ENCODE peak calls at places on chromosome 10, in eight cellular contexts. D is thoracic aorta; B is colonic mucosa; Z is cardiac muscle cell; S is lower lobe of right lung; M is endothelial cell of umbilical vein; T is CD8-positive, alpha-beta T cell; V is H1. C is an unnamed sample.
A peak's percentile ranks its signal among the peaks of the same experiment; 100 is the strongest.

GRCh38 chr10:119786117-119786769 is 60.4 kb downstream of the INPP5F start:
- DNase-seq in D (no peak), B (no peak), Z (peak; percentile 85), S (no peak), M (no peak), T (no peak), V (no peak), C (no peak)

GRCh38 chr10:1256139-1256720 is 200.0 kb downstream of the WDR37 start:
- DNase-seq in D (no peak), B (no peak), Z (no peak), S (no peak), M (no peak), T (no peak), V (no peak), C (no peak)

GRCh38 chr10:689433-690226 is at the start of gene DIP2C:
- DNase-seq in D (no peak), B (peak; percentile 44), Z (peak; percentile 88), S (peak; percentile 79), M (peak; percentile 41), T (no peak), V (peak; percentile 71), C (no peak)

GRCh38 chr10:128481152-128481551 is 354.9 kb upstream of the MKI67 start:
- DNase-seq in D (no peak), B (no peak), Z (no peak), S (peak; percentile 16), M (no peak), T (no peak), V (no peak), C (no peak)

GRCh38 chr10:6473430-6473829 is 106.6 kb downstream of the PRKCQ start:
- DNase-seq in D (no peak), B (peak; percentile 20), Z (no peak), S (no peak), M (no peak), T (peak; percentile 37), V (no peak), C (no peak)

GRCh38 chr10:26739087-26739631 is 41.7 kb downstream of the PDSS1 start:
- DNase-seq in D (no peak), B (no peak), Z (no peak), S (no peak), M (no peak), T (no peak), V (no peak), C (no peak)

GRCh38 chr10:133034092-133034491 is 53.6 kb upstream of the ADGRA1 start:
- DNase-seq in D (no peak), B (no peak), Z (no peak), S (no peak), M (no peak), T (no peak), V (no peak), C (no peak)

GRCh38 chr10:867807-868206 is 63.7 kb downstream of the LARP4B start:
- DNase-seq in D (no peak), B (no peak), Z (no peak), S (no peak), M (no peak), T (no peak), V (no peak), C (no peak)

GRCh38 chr10:118128675-118129074 is 81.9 kb upstream of the RAB11FIP2 start:
- DNase-seq in D (no peak), B (no peak), Z (no peak), S (no peak), M (no peak), T (no peak), V (no peak), C (no peak)

GRCh38 chr10:80443531-80443974 is 10.6 kb upstream of the TSPAN14 start:
- DNase-seq in D (no peak), B (peak; percentile 32), Z (peak; percentile 67), S (no peak), M (peak; percentile 32), T (no peak), V (no peak), C (no peak)

GRCh38 chr10:112821663-112822062 is 128.4 kb upstream of the TCF7L2 start:
- DNase-seq in D (no peak), B (no peak), Z (peak; percentile 83), S (no peak), M (no peak), T (no peak), V (no peak), C (no peak)

GRCh38 chr10:78465456-78465855 is 431.8 kb downstream of the RPS24 start:
- DNase-seq in D (no peak), B (no peak), Z (no peak), S (no peak), M (no peak), T (no peak), V (no peak), C (no peak)

GRCh38 chr10:79162861-79163662 is 94.3 kb downstream of the ZMIZ1 start:
- DNase-seq in D (no peak), B (no peak), Z (no peak), S (no peak), M (no peak), T (no peak), V (no peak), C (no peak)

GRCh38 chr10:52903397-52903938 is 130.9 kb upstream of the MBL2 start:
- DNase-seq in D (no peak), B (no peak), Z (no peak), S (no peak), M (no peak), T (no peak), V (no peak), C (no peak)
- H3K4me1 ChIP-seq in D (no peaks in the 10 kb centered on the region), B (no peaks in the 10 kb centered on the region), Z (peaks cover 13% of the 10 kb centered on the region), S (no peaks in the 10 kb centered on the region), M (no peaks in the 10 kb centered on the region), T (no peaks in the 10 kb centered on the region), V (peaks cover 9% of the 10 kb centered on the region), C (peaks cover 3% of the 10 kb centered on the region)

GRCh38 chr10:22105270-22105669 is 101.7 kb upstream of the DNAJC1 start:
- DNase-seq in D (no peak), B (no peak), Z (no peak), S (no peak), M (no peak), T (no peak), V (no peak), C (no peak)

GRCh38 chr10:22103701-22104100 is 100.2 kb upstream of the DNAJC1 start:
- DNase-seq in D (no peak), B (no peak), Z (peak; percentile 30), S (no peak), M (peak; percentile 11), T (no peak), V (peak; percentile 55), C (no peak)
- TF ChIP-seq CTCF in D (no peak), B (no peak), Z (peak; percentile 44), S (peak; percentile 19), M (peak; percentile 10), T (peak; percentile 12), V (peak; percentile 78), C (peak; percentile 35)

DNA sequence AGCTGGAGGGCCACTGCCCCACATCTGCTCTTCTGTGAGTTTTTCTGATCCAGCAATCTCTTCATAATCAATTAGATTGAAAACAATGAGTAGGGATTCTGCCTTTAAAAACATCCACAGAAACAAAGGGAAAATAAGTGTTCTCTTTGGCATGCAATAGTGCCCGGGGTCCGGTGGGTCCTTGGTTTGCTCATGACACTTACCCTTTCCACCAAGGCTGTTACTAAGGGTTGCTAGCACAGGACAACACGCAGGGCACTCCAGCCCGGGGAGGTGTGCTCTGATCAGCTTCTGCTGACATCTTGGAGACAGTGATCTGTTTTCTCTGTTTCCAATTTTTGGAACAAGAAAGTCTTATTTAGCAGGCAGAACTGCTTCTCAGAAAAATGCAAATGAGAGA is 146.7 kb downstream of the TEX36 start:
- DNase-seq in D (no peak), B (no peak), Z (no peak), S (no peak), M (no peak), T (no peak), V (no peak), C (no peak)
- H3K27me3 ChIP-seq in D (no peaks in the 10 kb centered on the region), B (no peaks in the 10 kb centered on the region), Z (no peaks in the 10 kb centered on the region), S (peaks cover 6% of the 10 kb centered on the region), M (peaks cover 7% of the 10 kb centered on the region), T (no peaks in the 10 kb centered on the region), V (no peaks in the 10 kb centered on the region), C (peaks cover 8% of the 10 kb centered on the region)

DNA sequence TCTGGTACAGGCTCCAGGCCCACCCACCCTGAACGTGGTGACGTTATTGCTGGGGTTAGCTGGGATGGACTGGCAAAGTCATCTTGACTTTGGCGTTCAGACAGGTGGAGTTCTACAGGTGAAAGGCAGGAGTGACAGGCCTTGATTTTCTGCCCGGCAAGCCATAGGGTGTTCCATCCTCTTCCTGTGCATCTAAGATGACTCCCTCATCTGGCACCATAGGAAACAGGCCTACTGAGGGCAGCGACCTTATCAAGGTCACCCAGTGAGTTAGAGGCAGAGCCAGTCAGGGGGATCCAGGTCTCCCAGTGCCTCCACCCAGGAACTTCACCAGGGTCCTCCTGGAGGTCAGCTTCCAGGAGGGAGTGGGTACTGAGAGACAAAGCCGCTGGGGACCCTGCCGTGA is 41.6 kb downstream of the HK1 start:
- DNase-seq in D (no peak), B (no peak), Z (no peak), S (no peak), M (no peak), T (no peak), V (no peak), C (no peak)
- H3K4me1 ChIP-seq in D (peaks cover 54% of the 10 kb centered on the region), B (peaks cover 15% of the 10 kb centered on the region), Z (peaks cover 36% of the 10 kb centered on the region), S (peaks cover 55% of the 10 kb centered on the region), M (peaks cover 48% of the 10 kb centered on the region), T (peaks cover 37% of the 10 kb centered on the region), V (peaks cover 25% of the 10 kb centered on the region), C (peaks cover 47% of the 10 kb centered on the region)

GRCh38 chr10:27944005-27944404 is 54.9 kb downstream of the ODAD2 start:
- DNase-seq in D (no peak), B (no peak), Z (no peak), S (no peak), M (no peak), T (no peak), V (no peak), C (no peak)
- TF ChIP-seq CTCF in D (no peak), B (no peak), Z (no peak), S (no peak), M (no peak), T (no peak), V (no peak), C (no peak)

DNA sequence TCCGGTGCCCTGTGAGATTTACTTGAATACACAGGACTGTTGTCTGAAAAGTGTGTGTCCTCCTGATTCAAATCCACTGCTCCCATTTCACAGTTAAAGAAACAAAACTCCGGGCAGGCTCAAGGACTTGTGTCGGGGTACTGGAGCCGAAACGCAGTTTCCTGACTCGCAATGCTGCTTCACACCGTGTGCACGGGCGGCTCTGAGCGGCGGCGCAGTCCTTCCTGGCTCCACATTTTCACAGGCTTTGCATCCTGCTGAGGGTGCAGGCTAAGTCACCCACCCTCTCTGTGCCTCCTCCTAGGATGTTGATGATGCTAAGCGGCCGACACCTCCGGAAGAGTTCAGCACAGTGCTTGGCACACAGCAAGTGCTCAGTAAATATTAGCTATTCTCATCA is 65.4 kb downstream of the SLIT1 start:
- DNase-seq in D (no peak), B (no peak), Z (no peak), S (no peak), M (no peak), T (no peak), V (no peak), C (no peak)
- H3K27me3 ChIP-seq in D (no peaks in the 10 kb centered on the region), B (no peaks in the 10 kb centered on the region), Z (no peaks in the 10 kb centered on the region), S (peaks cover 18% of the 10 kb centered on the region), M (peaks cover 7% of the 10 kb centered on the region), T (no peaks in the 10 kb centered on the region), V (no peaks in the 10 kb centered on the region), C (no peaks in the 10 kb centered on the region)

GRCh38 chr10:72253002-72253401 is 20.7 kb upstream of the DDIT4 start:
- DNase-seq in D (no peak), B (no peak), Z (no peak), S (no peak), M (no peak), T (no peak), V (no peak), C (no peak)
- H3K4me1 ChIP-seq in D (peaks cover 91% of the 10 kb centered on the region), B (peaks cover 29% of the 10 kb centered on the region), Z (peaks cover 37% of the 10 kb centered on the region), S (peaks cover 93% of the 10 kb centered on the region), M (peaks cover 26% of the 10 kb centered on the region), T (peaks cover 83% of the 10 kb centered on the region), V (peaks cover 10% of the 10 kb centered on the region), C (peaks cover 40% of the 10 kb centered on the region)

C was measured in keratinocyte.